ENCODE peak calls at places on chromosomes 6 and 20, in four cellular contexts. A is kidney, V is adipocyte, L is esophagus squamous epithelium. D is an unnamed sample. For H3K36me3, the result is how much of the 10 kb centered on the place peaks cover.

GRCh38 chr6:150037526-150038201 is 12.3 kb upstream of the RAET1L start:
- DNase-seq in A (no peak), L (no peak), V (peak), D (peak)

GRCh38 chr6:49556429-49556837 is 6.0 kb downstream of the C6orf141 start:
- DNase-seq in A (no peak), L (no peak), V (no peak), D (no peak)

GRCh38 chr6:56746767-56747504 is 104.2 kb upstream of the DST start:
- DNase-seq in A (no peak), L (no peak), V (no peak), D (no peak)

GRCh38 chr6:168699631-168700315 is 258.8 kb downstream of the SMOC2 start:
- DNase-seq in A (peak), V (no peak), L (no peak), D (peak)

GRCh38 chr6:31882344-31882743 is 3.5 kb upstream of the SLC44A4 start:
- DNase-seq in V (no peak), L (no peak), A (peak), D (no peak)

GRCh38 chr6:28525496-28526039 is at the start of gene GPX5:
- DNase-seq in L (no peak), A (no peak), V (no peak), D (no peak)

GRCh38 chr20:16966276-16966880 is 218.2 kb downstream of the OTOR start:
- DNase-seq in L (no peak), A (no peak), V (peak), D (peak)

GRCh38 chr6:139583420-139583819 is 209.0 kb upstream of the CITED2 start:
- DNase-seq in V (no peak), A (no peak), L (no peak), D (no peak)

GRCh38 chr6:130600880-130601341 is 226.3 kb upstream of the SMLR1 start:
- DNase-seq in A (no peak), L (no peak), V (peak), D (no peak)

GRCh38 chr6:136129365-136129764 is 120.7 kb downstream of the MTFR2 start:
- DNase-seq in V (no peak), L (no peak), A (peak), D (no peak)

GRCh38 chr6:35955970-35956369 is 35.1 kb upstream of the SRPK1 start:
- DNase-seq in A (no peak), L (no peak), V (no peak), D (no peak)

GRCh38 chr6:113351183-113351834 is 505.8 kb upstream of the MARCKS start:
- DNase-seq in V (peak), A (no peak), L (no peak), D (no peak)

GRCh38 chr6:137811121-137811911 is 55.7 kb upstream of the TNFAIP3 start:
- DNase-seq in V (peak), L (no peak), A (peak), D (peak)

GRCh38 chr20:23139524-23139923 is 53.4 kb upstream of the CD93 start:
- DNase-seq in L (no peak), V (no peak), A (no peak), D (peak)

GRCh38 chr20:57203986-57204385 is 62.5 kb downstream of the BMP7 start:
- DNase-seq in A (no peak), L (no peak), V (no peak), D (no peak)

GRCh38 chr20:57205625-57206219 is 60.7 kb downstream of the BMP7 start:
- DNase-seq in L (no peak), V (peak), A (no peak), D (no peak)

GRCh38 chr20:57202309-57202708 is 64.1 kb downstream of the BMP7 start:
- DNase-seq in L (no peak), A (no peak), V (no peak), D (no peak)

GRCh38 chr20:57200882-57201723 is 65.3 kb downstream of the BMP7 start:
- DNase-seq in V (no peak), L (no peak), A (no peak), D (no peak)

GRCh38 chr20:57203204-57203603 is 63.2 kb downstream of the BMP7 start:
- DNase-seq in V (no peak), L (no peak), A (no peak), D (no peak)
- H3K36me3 ChIP-seq in V (under half), L (under half), A (under half), D (under half)

GRCh38 chr20:59780494-59781185 is 152.8 kb downstream of the SYCP2 start:
- DNase-seq in A (no peak), L (no peak), V (no peak), D (no peak)

GRCh38 chr20:59777321-59777705 is 156.1 kb downstream of the SYCP2 start:
- DNase-seq in L (no peak), V (no peak), A (no peak), D (no peak)

GRCh38 chr20:59777814-59778575 is 155.4 kb downstream of the SYCP2 start:
- DNase-seq in L (no peak), V (no peak), A (no peak), D (no peak)

GRCh38 chr20:59779656-59780380 is 153.6 kb downstream of the SYCP2 start:
- DNase-seq in A (no peak), V (no peak), L (no peak), D (no peak)

GRCh38 chr20:59778615-59779200 is 154.7 kb downstream of the SYCP2 start:
- DNase-seq in A (no peak), V (no peak), L (no peak), D (no peak)
- H3K36me3 ChIP-seq in A (under half), V (under half), L (under half), D (under half)

DNA sequence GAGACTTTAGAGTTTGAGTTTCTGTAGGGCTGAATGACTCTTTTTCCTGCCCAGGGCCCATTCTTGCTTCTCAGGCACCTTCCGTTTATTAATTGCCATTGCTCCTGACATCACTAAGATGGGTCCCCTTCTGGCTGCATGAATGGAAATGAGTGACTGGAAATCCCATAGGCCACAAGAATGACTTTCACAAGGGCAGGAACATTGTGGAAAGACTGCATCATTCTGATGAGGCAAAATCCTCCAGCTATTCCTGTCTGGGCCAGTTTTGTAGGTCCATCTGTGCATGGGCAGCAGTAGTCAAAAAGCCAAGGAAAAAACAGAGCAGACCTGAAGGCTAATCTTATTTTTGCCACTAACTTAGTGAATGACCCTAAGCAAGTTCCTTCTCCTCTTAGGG is 19.3 kb downstream of the TMEM74B start:
- DNase-seq in L (no peak), V (no peak), A (no peak), D (no peak)
- H3K36me3 ChIP-seq in L (under half), V (half or more), A (half or more), D (half or more)

DNA sequence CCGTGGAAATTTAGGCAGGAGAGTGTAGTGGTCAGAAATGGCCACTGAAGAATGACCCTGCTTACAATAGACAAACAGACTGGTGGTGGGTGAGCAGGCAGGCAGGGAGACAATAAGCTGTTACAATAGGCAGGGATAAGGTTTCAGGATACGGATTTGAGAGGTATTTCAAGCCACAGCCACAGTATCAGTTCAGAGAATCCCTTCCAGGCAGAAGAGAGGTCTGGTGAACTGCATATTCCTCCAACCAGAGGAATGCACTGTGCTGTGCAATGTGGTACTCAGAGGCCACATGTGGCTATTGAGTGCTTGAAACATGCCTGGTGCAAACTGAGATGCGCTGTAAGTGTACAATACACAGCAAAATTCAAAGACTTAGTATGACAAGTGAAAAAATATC is 20.6 kb downstream of the RMND1 start:
- DNase-seq in A (no peak), L (no peak), V (peak), D (no peak)
- H3K36me3 ChIP-seq in A (under half), L (under half), V (half or more), D (under half)

DNA sequence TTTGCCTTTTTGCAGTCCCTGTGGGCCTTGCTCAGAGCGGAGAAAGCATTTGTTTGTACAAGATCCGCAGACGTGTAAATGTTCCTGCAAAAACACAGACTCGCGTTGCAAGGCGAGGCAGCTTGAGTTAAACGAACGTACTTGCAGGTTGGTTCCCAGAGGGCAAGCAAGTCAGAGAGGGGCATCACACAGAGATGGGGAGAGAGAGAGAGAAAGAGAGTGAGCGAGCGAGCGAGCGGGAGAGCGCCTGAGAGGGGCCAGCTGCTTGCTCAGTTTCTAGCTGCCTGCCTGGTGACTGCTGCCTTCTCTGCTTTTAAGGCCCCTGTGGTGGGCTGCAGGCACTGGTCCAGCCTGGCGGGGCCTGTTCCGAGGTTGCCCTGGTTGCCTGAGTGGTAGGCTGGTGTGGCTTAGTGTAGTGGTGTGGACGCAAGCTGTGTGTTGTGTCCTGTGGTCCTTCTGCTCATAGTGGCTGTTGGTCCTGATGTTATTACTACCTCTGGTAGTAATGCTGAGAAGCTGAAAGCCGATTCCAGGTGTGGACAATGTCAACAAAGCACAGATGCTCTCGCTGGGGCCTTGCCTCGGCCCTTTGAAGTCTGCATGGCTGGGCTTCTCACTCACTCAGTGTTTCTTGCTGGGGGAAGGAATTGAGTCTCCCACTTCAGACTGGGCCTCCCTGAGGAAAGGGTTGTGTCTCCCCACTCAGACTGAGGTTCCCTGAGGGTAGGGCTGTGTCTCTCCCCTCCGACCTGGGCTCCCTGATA is 12.1 kb downstream of the VEGFA start:
- DNase-seq in A (no peak), L (no peak), V (no peak), D (no peak)
- H3K36me3 ChIP-seq in A (under half), L (under half), V (half or more), D (half or more)

GRCh38 chr6:141259832-141260231 is 872.9 kb upstream of the GJE1 start:
- DNase-seq in V (no peak), A (no peak), L (no peak), D (no peak)

GRCh38 chr6:141258516-141258915 is 874.2 kb upstream of the GJE1 start:
- DNase-seq in L (no peak), V (no peak), A (no peak), D (no peak)

GRCh38 chr6:141261016-141261671 is 871.6 kb upstream of the GJE1 start:
- DNase-seq in L (no peak), A (peak), V (no peak), D (no peak)

GRCh38 chr6:141261672-141262060 is 871.1 kb upstream of the GJE1 start:
- DNase-seq in L (no peak), A (peak), V (no peak), D (no peak)

DNA sequence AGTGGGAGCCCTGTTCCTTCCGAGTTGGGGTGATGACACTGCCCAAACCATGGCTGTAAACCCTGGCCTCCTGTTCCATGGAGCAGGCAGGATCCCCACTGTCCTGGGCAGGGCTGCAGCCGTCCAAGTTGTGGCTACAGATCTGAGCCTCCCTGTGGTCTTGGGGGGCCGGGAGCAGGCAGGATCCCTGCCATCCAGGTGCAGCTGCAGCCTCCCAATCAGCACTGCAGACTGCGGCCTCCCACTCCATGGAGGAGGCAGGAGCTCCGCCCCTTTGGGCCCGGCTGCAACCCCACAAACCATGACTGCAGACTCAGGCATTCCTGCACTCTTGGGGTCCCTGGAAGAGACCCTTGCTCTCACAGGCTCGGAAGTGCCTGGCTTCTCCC is 872.1 kb upstream of the GJE1 start:
- DNase-seq in L (no peak), A (peak), V (no peak), D (no peak)
- H3K36me3 ChIP-seq in L (under half), A (under half), V (under half), D (under half)